ENCODE peak calls at places on chromosomes 2 and 18, in seven cellular contexts. N is mesendoderm, F is mesenchymal stem cell, T is IMR-90, Q is H9, K is H1, S is trophoblast cell. B is an unnamed sample.

GRCh38 chr18:37575646-37576045 is 10.0 kb upstream of the CELF4 start:
- DNase-seq in N (no peak), F (no peak), T (no peak), Q (peak; percentile 31), K (no peak), S (no peak), B (no peak)

GRCh38 chr18:48943333-48943732 is 7.4 kb downstream of the SMAD7 start:
- DNase-seq in N (no peak), F (no peak), T (no peak), Q (no peak), K (no peak), S (no peak), B (no peak)

GRCh38 chr2:200127852-200128251 is 172.5 kb downstream of the MAIP1 start:
- DNase-seq in N (no peak), F (peak; percentile 18), T (peak; percentile 67), Q (no peak), K (no peak), S (peak; percentile 57), B (no peak)

GRCh38 chr2:222305510-222306392 is 7.0 kb upstream of the PAX3 start:
- DNase-seq in N (no peak), F (no peak), T (no peak), Q (peak; percentile 55), K (peak; percentile 72), S (no peak), B (no peak)

GRCh38 chr2:26469092-26469710 is 8.7 kb downstream of the OTOF start:
- DNase-seq in N (peak; percentile 88), F (peak; percentile 28), T (peak; percentile 59), Q (peak; percentile 80), K (peak; percentile 93), S (peak; percentile 64), B (peak; percentile 62)

GRCh38 chr2:204432196-204432595 is 113.1 kb upstream of the PARD3B start:
- DNase-seq in N (no peak), F (no peak), T (no peak), Q (no peak), K (no peak), S (no peak), B (no peak)

GRCh38 chr2:174573621-174574081 is 24.0 kb downstream of the WIPF1 start:
- DNase-seq in N (no peak), F (no peak), T (no peak), Q (no peak), K (no peak), S (no peak), B (no peak)

GRCh38 chr2:84797271-84797670 is 83.6 kb downstream of the TRABD2A start:
- DNase-seq in N (no peak), F (no peak), T (no peak), Q (no peak), K (no peak), S (no peak), B (no peak)

GRCh38 chr2:169324581-169325260 is 37.6 kb downstream of the LRP2 start:
- DNase-seq in N (peak; percentile 84), F (no peak), T (no peak), Q (no peak), K (no peak), S (peak; percentile 65), B (no peak)

GRCh38 chr18:73785276-73785675 is 362.4 kb downstream of the FBXO15 start:
- DNase-seq in N (no peak), F (no peak), T (peak; percentile 57), Q (no peak), K (no peak), S (no peak), B (no peak)

GRCh38 chr2:120953066-120953760 is 217.5 kb downstream of the GLI2 start:
- DNase-seq in N (no peak), F (no peak), T (no peak), Q (no peak), K (no peak), S (no peak), B (no peak)

GRCh38 chr2:50491541-50492114 is 540.3 kb downstream of the NRXN1 start:
- DNase-seq in N (peak; percentile 28), F (peak; percentile 33), T (peak; percentile 44), Q (no peak), K (no peak), S (no peak), B (peak; percentile 4)

GRCh38 chr2:238974061-238974460 is 126.2 kb downstream of the TWIST2 start:
- DNase-seq in N (no peak), F (peak; percentile 30), T (peak; percentile 67), Q (no peak), K (no peak), S (no peak), B (no peak)

GRCh38 chr2:238974510-238975166 is 126.8 kb downstream of the TWIST2 start:
- DNase-seq in N (peak; percentile 66), F (peak; percentile 84), T (peak; percentile 92), Q (peak; percentile 73), K (no peak), S (no peak), B (no peak)

GRCh38 chr2:238979636-238980035 is 131.8 kb downstream of the TWIST2 start:
- DNase-seq in N (no peak), F (no peak), T (peak; percentile 14), Q (no peak), K (no peak), S (no peak), B (no peak)

GRCh38 chr2:238975408-238975807 is 127.5 kb downstream of the TWIST2 start:
- DNase-seq in N (no peak), F (no peak), T (no peak), Q (no peak), K (no peak), S (no peak), B (no peak)

DNA sequence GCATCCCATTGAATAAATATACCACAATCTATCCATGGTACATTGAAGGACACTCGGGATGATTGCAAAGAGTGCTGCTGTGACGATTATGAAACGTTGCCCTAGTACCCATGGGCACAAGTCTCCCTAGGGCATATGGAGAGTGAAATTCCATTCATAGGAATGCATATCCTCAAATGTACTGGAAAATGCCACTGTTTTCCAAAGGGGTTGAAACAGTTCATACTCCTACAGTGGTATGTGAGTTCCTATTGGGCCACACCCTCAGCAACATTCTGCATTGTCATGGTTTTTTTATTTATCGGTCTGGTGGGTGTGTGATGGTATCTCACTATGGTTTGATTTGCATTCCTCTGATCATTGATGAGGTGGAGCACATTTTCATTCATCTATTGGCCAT is 130.6 kb downstream of the TWIST2 start:
- DNase-seq in N (no peak), F (no peak), T (no peak), Q (no peak), K (no peak), S (no peak), B (no peak)
- H2BK120ac ChIP-seq in N (no peak overlapping the region), F (no peak overlapping the region), T (no peak overlapping the region), Q (no peak overlapping the region), K (no peak overlapping the region), S (no peak overlapping the region), B (no peak overlapping the region)

GRCh38 chr2:135662088-135662487 is 79.6 kb upstream of the UBXN4 start:
- DNase-seq in N (no peak), F (peak; percentile 28), T (peak; percentile 55), Q (no peak), K (no peak), S (no peak), B (no peak)
- H3K18ac ChIP-seq in N (no peak overlapping the region), F (no peak overlapping the region), T (no peak overlapping the region), Q (no peak overlapping the region), K (no peak overlapping the region), S (no peak overlapping the region), B (no peak overlapping the region)

GRCh38 chr2:30095402-30095801 is 51.4 kb upstream of the YPEL5 start:
- DNase-seq in N (no peak), F (no peak), T (peak; percentile 7), Q (no peak), K (no peak), S (no peak), B (no peak)
- H3K79me1 ChIP-seq in N (no peaks in the 10 kb centered on the region), F (no peaks in the 10 kb centered on the region), T (no peaks in the 10 kb centered on the region), Q (no peaks in the 10 kb centered on the region), K (no peaks in the 10 kb centered on the region), S (no peaks in the 10 kb centered on the region), B (no peaks in the 10 kb centered on the region)

GRCh38 chr18:5596585-5596984 is 52.8 kb upstream of the EPB41L3 start:
- DNase-seq in N (no peak), F (no peak), T (no peak), Q (no peak), K (no peak), S (no peak), B (no peak)
- H2BK120ac ChIP-seq in N (no peak overlapping the region), F (no peak overlapping the region), T (no peak overlapping the region), Q (no peak overlapping the region), K (no peak overlapping the region), S (no peak overlapping the region), B (no peak overlapping the region)

GRCh38 chr18:21273568-21273967 is 31.5 kb downstream of the GREB1L start:
- DNase-seq in N (no peak), F (no peak), T (no peak), Q (no peak), K (no peak), S (no peak), B (no peak)
- H3K18ac ChIP-seq in N (no peak overlapping the region), F (no peak overlapping the region), T (no peak overlapping the region), Q (no peak overlapping the region), K (no peak overlapping the region), S (peak overlapping the region; percentile 40), B (no peak overlapping the region)

DNA sequence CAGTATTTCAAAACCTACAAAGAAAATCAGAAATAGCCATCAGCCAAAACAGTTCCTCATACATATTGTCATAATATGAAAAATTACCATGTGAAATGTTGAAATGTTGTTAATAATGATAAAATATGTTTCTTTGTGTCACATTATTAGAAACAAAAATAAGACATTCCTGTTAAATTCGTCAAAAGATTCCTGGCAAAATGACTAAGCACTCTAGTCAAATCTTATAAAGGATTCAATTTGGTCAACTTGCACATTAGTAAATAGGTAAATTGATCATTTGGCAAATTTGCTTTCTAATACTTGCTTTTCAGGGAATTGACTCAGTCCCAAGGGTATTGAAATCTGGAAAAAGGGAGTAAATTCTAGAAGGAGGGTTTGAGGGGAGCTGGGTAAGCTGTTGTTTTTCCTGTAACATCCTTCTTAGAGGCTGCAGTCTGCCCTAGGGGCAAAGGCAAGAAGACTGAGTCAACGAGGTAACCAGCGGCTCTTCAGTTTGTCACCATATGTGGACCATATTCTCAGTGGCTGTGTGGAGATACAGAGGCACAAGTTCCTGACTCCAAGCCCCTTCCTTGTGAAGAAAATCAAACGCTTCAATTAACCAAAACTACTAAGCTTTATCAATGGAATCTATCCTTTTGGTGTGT is 482.3 kb downstream of the TNS1 start:
- DNase-seq in N (no peak), F (no peak), T (no peak), Q (no peak), K (no peak), S (peak; percentile 14), B (no peak)
- H3K79me1 ChIP-seq in N (no peaks in the 10 kb centered on the region), F (no peaks in the 10 kb centered on the region), T (no peaks in the 10 kb centered on the region), Q (no peaks in the 10 kb centered on the region), K (no peaks in the 10 kb centered on the region), S (no peaks in the 10 kb centered on the region), B (no peaks in the 10 kb centered on the region)

GRCh38 chr2:164897521-164898260 is 56.1 kb upstream of the COBLL1 start:
- DNase-seq in N (no peak), F (no peak), T (no peak), Q (no peak), K (no peak), S (no peak), B (no peak)
- H2BK120ac ChIP-seq in N (no peak overlapping the region), F (no peak overlapping the region), T (peak overlapping the region; percentile 84), Q (no peak overlapping the region), K (no peak overlapping the region), S (peak overlapping the region; percentile 81), B (no peak overlapping the region)

GRCh38 chr2:16324544-16324937 is 341.1 kb downstream of the CYRIA start:
- DNase-seq in N (no peak), F (no peak), T (no peak), Q (no peak), K (no peak), S (no peak), B (no peak)
- H3K18ac ChIP-seq in N (no peak overlapping the region), F (no peak overlapping the region), T (no peak overlapping the region), Q (no peak overlapping the region), K (no peak overlapping the region), S (no peak overlapping the region), B (no peak overlapping the region)

B was measured in neuronal stem cell.